ENCODE peak calls at places on chromosomes 4 and X, in five cellular contexts. Y, B, C, I and L are unnamed samples.

GRCh38 chrX:153771686-153772607 is 7.9 kb downstream of the PLXNB3 start:
- DNase-seq in Y (no peak), B (no peak), C (peak; percentile 71), I (no peak), L (no peak)

GRCh38 chrX:124212622-124213021 is 119.8 kb upstream of the TEX13D start:
- DNase-seq in Y (no peak), B (no peak), C (no peak), I (no peak), L (no peak)

GRCh38 chrX:136260801-136261200 is 9.6 kb upstream of the MAP7D3 start:
- DNase-seq in Y (no peak), B (peak; percentile 89), C (no peak), I (no peak), L (peak; percentile 75)

GRCh38 chr4:7150083-7150635 is 42.2 kb upstream of the SORCS2 start:
- DNase-seq in Y (no peak), B (no peak), C (no peak), I (no peak), L (peak; percentile 36)

GRCh38 chrX:68571292-68572256 is 72.7 kb downstream of the YIPF6 start:
- DNase-seq in Y (no peak), B (peak; percentile 80), C (no peak), I (no peak), L (peak; percentile 69)

GRCh38 chr4:54446556-54446955 is 211.2 kb upstream of the KIT start:
- DNase-seq in Y (no peak), B (no peak), C (no peak), I (no peak), L (no peak)

GRCh38 chr4:96766359-96766758 is 926.5 kb downstream of the PDHA2 start:
- DNase-seq in Y (no peak), B (no peak), C (no peak), I (no peak), L (no peak)

GRCh38 chr4:177006331-177006730 is 213.6 kb upstream of the VEGFC start:
- DNase-seq in Y (no peak), B (no peak), C (no peak), I (no peak), L (no peak)

GRCh38 chrX:141278306-141278705 is 36.0 kb upstream of the SPANXC start:
- DNase-seq in Y (no peak), B (peak; percentile 6), C (no peak), I (no peak), L (peak; percentile 7)

GRCh38 chr4:102420563-102421221 is 75.4 kb upstream of the SLC39A8 start:
- DNase-seq in Y (no peak), B (peak; percentile 26), C (no peak), I (no peak), L (peak; percentile 12)

GRCh38 chr4:89357346-89357745 is 49.7 kb upstream of the GPRIN3 start:
- DNase-seq in Y (no peak), B (no peak), C (no peak), I (no peak), L (no peak)

GRCh38 chr4:19021617-19022016 is 1000.1 kb upstream of the LCORL start:
- DNase-seq in Y (no peak), B (no peak), C (no peak), I (no peak), L (no peak)

GRCh38 chrX:134753185-134754008 is 95.1 kb upstream of the PLAC1 start:
- DNase-seq in Y (no peak), B (peak; percentile 65), C (no peak), I (no peak), L (peak; percentile 50)

GRCh38 chrX:2670978-2671377 is 20.1 kb upstream of the CD99 start:
- DNase-seq in Y (no peak), B (no peak), C (no peak), I (no peak), L (no peak)

GRCh38 chr4:151658959-151659593 is 101.7 kb downstream of the GATB start:
- DNase-seq in Y (no peak), B (peak; percentile 67), C (no peak), I (no peak), L (peak; percentile 60)

GRCh38 chr4:1041147-1041935 is 29.9 kb downstream of the FGFRL1 start:
- DNase-seq in Y (no peak), B (peak; percentile 34), C (peak; percentile 89), I (no peak), L (peak; percentile 90)

GRCh38 chrX:155819525-155819924 is 61.6 kb upstream of the VAMP7 start:
- DNase-seq in Y (no peak), B (no peak), C (no peak), I (no peak), L (no peak)

GRCh38 chrX:9573282-9574106 is 108.6 kb downstream of the TBL1X start:
- DNase-seq in Y (no peak), B (no peak), C (no peak), I (peak; percentile 12), L (no peak)

GRCh38 chr4:74038161-74039064 is at the start of gene CXCL3:
- DNase-seq in Y (no peak), B (peak; percentile 40), C (peak; percentile 91), I (peak; percentile 90), L (peak; percentile 73)

GRCh38 chr4:8608714-8609391 is 16.3 kb downstream of the CPZ start:
- DNase-seq in Y (no peak), B (no peak), C (no peak), I (no peak), L (no peak)

GRCh38 chr4:147741190-147741788 is 9.4 kb downstream of the ARHGAP10 start:
- DNase-seq in Y (no peak), B (peak; percentile 71), C (no peak), I (no peak), L (peak; percentile 60)

GRCh38 chr4:153962311-153963039 is 173.6 kb upstream of the SFRP2 start:
- DNase-seq in Y (no peak), B (no peak), C (no peak), I (no peak), L (no peak)

GRCh38 chrX:39760930-39761329 is 336.8 kb downstream of the BCOR start:
- DNase-seq in Y (no peak), B (no peak), C (no peak), I (no peak), L (no peak)

GRCh38 chr4:34328939-34329338 is 1915.4 kb downstream of the ARAP2 start:
- DNase-seq in Y (no peak), B (no peak), C (no peak), I (no peak), L (no peak)

GRCh38 chrX:48451708-48452107 is 18.4 kb downstream of the SLC38A5 start:
- DNase-seq in Y (no peak), B (no peak), C (no peak), I (no peak), L (no peak)

GRCh38 chr4:138981930-138982390 is 33.6 kb upstream of the NOCT start:
- DNase-seq in Y (no peak), B (peak; percentile 74), C (no peak), I (peak; percentile 26), L (peak; percentile 19)

GRCh38 chrX:26918633-26919032 is 544.5 kb downstream of the PPP4R3C start:
- DNase-seq in Y (no peak), B (no peak), C (no peak), I (peak; percentile 0), L (no peak)

GRCh38 chr4:65983062-65983461 is 312.8 kb upstream of the EPHA5 start:
- DNase-seq in Y (no peak), B (no peak), C (no peak), I (no peak), L (peak; percentile 64)

GRCh38 chr4:185011408-185011807 is 6.9 kb upstream of the HELT start:
- DNase-seq in Y (no peak), B (no peak), C (no peak), I (peak; percentile 19), L (no peak)

GRCh38 chr4:108006361-108006760 is 16.7 kb downstream of the HADH start:
- DNase-seq in Y (no peak), B (no peak), C (no peak), I (no peak), L (no peak)

GRCh38 chr4:163077611-163078010 is 89.1 kb downstream of the NAF1 start:
- DNase-seq in Y (no peak), B (no peak), C (no peak), I (no peak), L (no peak)
- H3K4me3 ChIP-seq in Y (no peak overlapping the region), B (no peak overlapping the region), C (no peak overlapping the region), I (no peak overlapping the region), L (no peak overlapping the region)

GRCh38 chr4:88063634-88064296 is 56.3 kb downstream of the PKD2 start:
- DNase-seq in Y (no peak), B (no peak), C (no peak), I (no peak), L (no peak)
- TF ChIP-seq CTCF in Y (no peak), B (no peak), C (no peak), I (no peak), L (no peak)

GRCh38 chr4:186069734-186070133 is 778 bp downstream of the TLR3 start:
- DNase-seq in Y (no peak), B (no peak), C (no peak), I (peak; percentile 28), L (no peak)
- H3K4me3 ChIP-seq in Y (peak overlapping the region; percentile 48), B (no peak overlapping the region), C (peak overlapping the region; percentile 84), I (peak overlapping the region; percentile 11), L (no peak overlapping the region)

GRCh38 chrX:104918122-104918521 is 302.4 kb downstream of the TEX13A start:
- DNase-seq in Y (no peak), B (no peak), C (no peak), I (no peak), L (no peak)

GRCh38 chrX:104921606-104922205 is 298.8 kb downstream of the TEX13A start:
- DNase-seq in Y (no peak), B (no peak), C (no peak), I (peak; percentile 3), L (no peak)

DNA sequence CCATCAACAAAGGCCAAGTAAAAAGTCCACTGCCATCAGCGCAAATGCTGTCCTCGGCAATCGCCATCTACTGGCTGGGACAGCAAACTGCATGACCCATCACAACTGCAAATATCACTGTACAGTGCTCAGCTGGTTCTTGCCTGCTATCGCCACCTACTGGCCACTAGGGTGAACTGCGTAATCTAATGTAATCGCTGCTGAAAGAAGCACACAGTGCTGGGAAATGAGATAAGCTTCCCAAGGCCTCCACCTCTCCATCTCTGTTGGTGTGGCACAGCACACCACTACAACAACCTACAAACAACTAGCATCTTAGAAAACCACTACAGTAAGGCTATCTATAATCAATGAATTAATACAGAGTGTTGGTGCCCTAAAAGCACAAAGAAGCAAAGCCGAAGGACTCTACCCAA is 298.3 kb downstream of the TEX13A start:
- DNase-seq in Y (no peak), B (peak; percentile 61), C (no peak), I (peak; percentile 69), L (peak; percentile 67)
- TF ChIP-seq CTCF in Y (peak; percentile 93), B (peak; percentile 97), C (peak; percentile 93), I (peak; percentile 58), L (peak; percentile 96)